ENCODE peak calls at places on chromosome 14, in five cellular contexts. Q, I, G, H and Z are unnamed samples.

GRCh38 chr14:49249022-49249421 is 337.2 kb downstream of the RPS29 start:
- DNase-seq in G (no peak), I (no peak), Q (no peak), H (peak; percentile 69), Z (no peak)

GRCh38 chr14:33457021-33457420 is 493.9 kb downstream of the EGLN3 start:
- DNase-seq in G (no peak), I (no peak), Q (no peak), H (no peak), Z (no peak)

GRCh38 chr14:103528158-103528511 is 861 bp upstream of the TRMT61A start:
- DNase-seq in G (no peak), H (no peak), Q (no peak), I (peak; percentile 43), Z (no peak)

GRCh38 chr14:100150932-100151587 is 8.4 kb downstream of the DEGS2 start:
- DNase-seq in H (no peak), G (no peak), Q (no peak), I (no peak), Z (no peak)

GRCh38 chr14:102905116-102906108 is 17.1 kb upstream of the AMN start:
- DNase-seq in G (peak; percentile 48), I (no peak), H (no peak), Q (no peak), Z (no peak)

GRCh38 chr14:39241637-39242036 is 7.9 kb downstream of the MIA2 start:
- DNase-seq in H (no peak), I (no peak), Q (no peak), G (no peak), Z (no peak)

GRCh38 chr14:36105401-36105800 is 71.1 kb downstream of the PTCSC3 start:
- DNase-seq in G (no peak), H (peak; percentile 25), I (peak; percentile 51), Q (no peak), Z (no peak)

GRCh38 chr14:70011708-70012107 is 132.5 kb downstream of the SMOC1 start:
- DNase-seq in Q (no peak), G (no peak), H (no peak), I (no peak), Z (no peak)

GRCh38 chr14:54902521-54903420 is at the start of gene GCH1:
- DNase-seq in Q (peak; percentile 79), G (peak; percentile 90), I (peak; percentile 95), H (no peak), Z (no peak)

GRCh38 chr14:72745991-72746980 is 147.6 kb downstream of the DPF3 start:
- DNase-seq in Q (no peak), I (no peak), G (no peak), H (peak; percentile 92), Z (no peak)

GRCh38 chr14:52060080-52060479 is 8.8 kb downstream of the NID2 start:
- DNase-seq in H (peak; percentile 55), I (no peak), Q (no peak), G (no peak), Z (no peak)

GRCh38 chr14:34733245-34733644 is 18.9 kb upstream of the CFL2 start:
- DNase-seq in G (no peak), H (no peak), I (peak; percentile 65), Q (no peak), Z (no peak)

GRCh38 chr14:56338674-56339073 is 220.5 kb downstream of the PELI2 start:
- DNase-seq in I (peak; percentile 43), H (no peak), Q (no peak), G (no peak), Z (no peak)

GRCh38 chr14:32762886-32763285 is 175.8 kb upstream of the NPAS3 start:
- DNase-seq in H (peak; percentile 57), G (no peak), Q (no peak), I (no peak), Z (no peak)

GRCh38 chr14:88895116-88895515 is 70.7 kb downstream of the TTC8 start:
- DNase-seq in I (no peak), G (no peak), Q (no peak), H (peak; percentile 56), Z (no peak)

GRCh38 chr14:30214456-30215090 is 286.9 kb upstream of the PRKD1 start:
- DNase-seq in G (no peak), Q (no peak), I (peak; percentile 32), H (peak; percentile 89), Z (no peak)

GRCh38 chr14:75049136-75049535 is 2.1 kb downstream of the MLH3 start:
- DNase-seq in Q (no peak), G (no peak), H (no peak), I (no peak), Z (no peak)

GRCh38 chr14:23433457-23433856 is 2.0 kb downstream of the MYH7 start:
- DNase-seq in H (no peak), Q (peak; percentile 19), G (no peak), I (no peak), Z (no peak)

GRCh38 chr14:22474730-22475351 is 114.2 kb downstream of the DAD1 start:
- DNase-seq in G (no peak), H (peak; percentile 47), Q (no peak), I (no peak), Z (no peak)

GRCh38 chr14:29529418-29529817 is 398.2 kb downstream of the PRKD1 start:
- DNase-seq in H (peak; percentile 28), G (no peak), Q (no peak), I (no peak), Z (no peak)

GRCh38 chr14:54785111-54785777 is 117.4 kb downstream of the GCH1 start:
- DNase-seq in G (no peak), I (no peak), H (no peak), Q (no peak), Z (no peak)

GRCh38 chr14:105021656-105022275 is 883 bp upstream of the CDCA4 start:
- DNase-seq in G (peak; percentile 75), I (peak; percentile 75), Q (no peak), H (peak; percentile 45), Z (no peak)
- TF ChIP-seq CTCF in G (no peak), I (no peak), Q (no peak), H (no peak), Z (peak; percentile 28)

GRCh38 chr14:71168564-71168963 is 261.3 kb downstream of the PCNX1 start:
- DNase-seq in G (no peak), H (no peak), I (no peak), Q (no peak), Z (no peak)
- H3K4me3 ChIP-seq in G (no peak overlapping the region), H (no peak overlapping the region), I (no peak overlapping the region), Q (peak overlapping the region; percentile 23), Z (peak overlapping the region; percentile 57)

GRCh38 chr14:94372021-94372605 is 16.3 kb downstream of the SERPINA1 start:
- DNase-seq in G (no peak), I (no peak), Q (no peak), H (no peak), Z (no peak)
- TF ChIP-seq CTCF in G (no peak), I (no peak), Q (no peak), H (no peak), Z (peak; percentile 21)

GRCh38 chr14:91339076-91339475 is 78.5 kb downstream of the CCDC88C start:
- DNase-seq in H (no peak), I (no peak), G (no peak), Q (no peak), Z (no peak)
- H3K4me3 ChIP-seq in H (no peak overlapping the region), I (no peak overlapping the region), G (no peak overlapping the region), Q (no peak overlapping the region), Z (no peak overlapping the region)

GRCh38 chr14:24817638-24818053 is 183.7 kb upstream of the GZMB start:
- DNase-seq in I (peak; percentile 15), G (no peak), Q (no peak), H (peak; percentile 46), Z (no peak)
- TF ChIP-seq CTCF in I (peak; percentile 27), G (no peak), Q (peak; percentile 16), H (peak; percentile 34), Z (no peak)

GRCh38 chr14:68230941-68231717 is 411.6 kb downstream of the RAD51B start:
- DNase-seq in Q (no peak), I (peak; percentile 14), H (peak; percentile 66), G (no peak), Z (no peak)
- H3K4me3 ChIP-seq in Q (no peak overlapping the region), I (no peak overlapping the region), H (no peak overlapping the region), G (no peak overlapping the region), Z (no peak overlapping the region)

DNA sequence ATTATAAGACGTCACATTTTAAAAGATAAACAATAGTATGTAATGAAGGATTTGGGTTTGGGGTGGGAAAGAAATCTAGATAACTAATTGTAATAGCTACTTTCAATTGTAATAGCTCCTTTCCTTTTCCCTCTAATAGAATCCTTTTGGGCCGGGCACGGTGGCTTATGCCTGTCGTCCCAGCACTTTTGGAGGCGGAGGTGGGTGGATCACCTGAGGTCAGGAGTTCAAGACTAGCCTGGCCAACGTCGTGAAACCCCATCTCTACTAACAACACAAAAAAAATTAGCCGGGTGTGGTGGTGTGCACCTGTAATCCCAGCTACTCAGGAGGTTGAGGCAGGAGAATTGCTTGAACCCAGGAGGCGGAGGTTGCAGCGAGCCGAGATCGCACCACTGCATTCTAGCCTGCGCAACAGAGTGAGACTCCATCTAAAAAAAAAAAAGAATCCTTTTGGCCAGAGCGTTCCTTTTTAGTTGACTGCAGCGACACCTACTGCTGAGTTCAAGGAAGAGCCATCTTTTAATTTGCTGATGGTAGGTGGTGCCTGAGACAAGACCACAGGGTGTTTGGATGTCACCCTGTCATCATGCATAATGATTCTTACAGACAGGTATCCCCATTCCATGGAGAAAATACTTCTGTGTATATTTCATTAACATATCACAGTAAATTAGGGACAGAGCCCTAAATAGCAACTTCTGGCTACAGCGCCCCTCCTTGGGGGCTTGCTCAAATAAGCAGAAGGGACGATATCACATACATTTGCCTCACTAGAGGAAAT is 79.5 kb downstream of the ARMH4 start:
- DNase-seq in H (peak; percentile 78), I (peak; percentile 68), Q (peak; percentile 51), G (no peak), Z (peak; percentile 10)
- TF ChIP-seq CTCF in H (peak; percentile 70), I (peak; percentile 64), Q (peak; percentile 60), G (peak; percentile 73), Z (peak; percentile 67)